ENCODE peak calls at places on chromosomes 3 and 15, in five cellular contexts. M is fibroblast of lung, J is esophagus squamous epithelium, L is right cardiac atrium, B is astrocyte. E is an unnamed sample. For H3K4me1, the result is how much of the 10 kb centered on the place peaks cover.

GRCh38 chr3:105322570-105323273 is 44.0 kb upstream of the ALCAM start:
- DNase-seq in L (no peak), J (no peak), B (peak), M (no peak), E (no peak)

GRCh38 chr15:47991376-47991775 is 129.4 kb upstream of the SLC24A5 start:
- DNase-seq in M (peak), J (no peak), L (no peak), B (peak), E (no peak)

GRCh38 chr15:69881310-69881660 is 216.4 kb downstream of the TLE3 start:
- DNase-seq in L (no peak), J (no peak), M (no peak), B (no peak), E (no peak)

GRCh38 chr3:17175187-17175839 is 290.6 kb downstream of the PLCL2 start:
- DNase-seq in J (no peak), M (peak), B (peak), L (no peak), E (no peak)

GRCh38 chr15:48358229-48358641 is 27.0 kb downstream of the DUT start:
- DNase-seq in J (no peak), M (peak), L (no peak), B (peak), E (no peak)

GRCh38 chr3:69510481-69511031 is 124.7 kb upstream of the FRMD4B start:
- DNase-seq in M (peak), J (no peak), B (no peak), L (no peak), E (no peak)

GRCh38 chr3:106004137-106004600 is 135.4 kb upstream of the CBLB start:
- DNase-seq in L (no peak), J (no peak), M (peak), B (peak), E (no peak)

GRCh38 chr3:100419406-100419805 is 18.1 kb downstream of the LNP1 start:
- DNase-seq in M (no peak), J (no peak), B (no peak), L (no peak), E (no peak)

GRCh38 chr3:100160516-100160915 is 46.2 kb upstream of the FILIP1L start:
- DNase-seq in M (no peak), L (no peak), B (peak), J (no peak), E (no peak)

GRCh38 chr3:28973621-28974020 is 307.2 kb upstream of the RBMS3 start:
- DNase-seq in B (peak), J (no peak), L (no peak), M (peak), E (no peak)

GRCh38 chr3:51929420-51930003 is 12.2 kb downstream of the RRP9 start:
- DNase-seq in B (no peak), L (no peak), J (no peak), M (no peak), E (no peak)

GRCh38 chr3:14222457-14222856 is 43.8 kb downstream of the LSM3 start:
- DNase-seq in M (peak), J (no peak), L (no peak), B (no peak), E (no peak)

GRCh38 chr3:136891934-136892855 is 30.2 kb downstream of the NCK1 start:
- DNase-seq in L (no peak), B (no peak), J (no peak), M (no peak), E (no peak)

GRCh38 chr3:56302417-56302816 is 165.8 kb downstream of the ERC2 start:
- DNase-seq in L (no peak), M (no peak), B (no peak), J (no peak), E (no peak)

GRCh38 chr3:67018105-67018788 is 20.1 kb downstream of the KBTBD8 start:
- DNase-seq in J (no peak), B (no peak), L (peak), M (peak), E (no peak)

GRCh38 chr3:3309836-3310235 is 130.3 kb upstream of the CRBN start:
- DNase-seq in J (no peak), L (no peak), B (no peak), M (no peak), E (no peak)

GRCh38 chr3:31765856-31766255 is 215.2 kb downstream of the OSBPL10 start:
- DNase-seq in L (no peak), J (no peak), B (no peak), M (no peak), E (no peak)

GRCh38 chr3:24640330-24640877 is 145.8 kb upstream of the THRB start:
- DNase-seq in L (no peak), B (peak), M (peak), J (no peak), E (no peak)

GRCh38 chr15:68389936-68390790 is 41.8 kb downstream of the ITGA11 start:
- DNase-seq in B (peak), L (no peak), M (peak), J (no peak), E (no peak)

GRCh38 chr3:127365383-127365782 is 77.5 kb upstream of the PRR20G start:
- DNase-seq in J (no peak), B (no peak), M (no peak), L (no peak), E (no peak)

GRCh38 chr3:23175361-23176073 is 27.6 kb upstream of the UBE2E2 start:
- DNase-seq in M (no peak), L (no peak), J (no peak), B (peak), E (no peak)

GRCh38 chr3:16608816-16609215 is 3.6 kb upstream of the DAZL start:
- DNase-seq in J (no peak), L (no peak), M (no peak), B (no peak), E (no peak)

DNA sequence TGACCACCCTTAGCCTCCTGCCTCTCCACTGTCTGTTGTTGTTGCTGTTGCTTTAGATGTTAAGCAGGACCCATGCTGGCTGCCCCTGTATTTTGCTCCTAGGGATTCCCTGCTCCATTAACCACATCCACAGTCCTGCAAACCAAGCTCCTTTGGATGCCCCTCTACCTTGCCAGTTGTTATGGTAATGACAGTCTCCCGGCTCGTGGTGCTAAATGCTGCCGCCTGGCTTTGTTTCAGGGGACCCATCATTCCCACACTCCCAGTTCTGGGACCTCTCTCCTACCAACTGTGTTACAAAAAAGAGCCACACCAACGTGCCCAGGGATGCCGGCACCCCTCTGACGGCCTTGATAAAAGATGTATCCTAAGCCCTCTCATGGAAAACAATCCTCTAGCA is 15.5 kb upstream of the MCCC1 start:
- DNase-seq in L (no peak), J (no peak), M (no peak), B (no peak), E (no peak)
- H3K4me1 ChIP-seq in L (under half), J (under half), M (under half), B (under half), E (under half)

DNA sequence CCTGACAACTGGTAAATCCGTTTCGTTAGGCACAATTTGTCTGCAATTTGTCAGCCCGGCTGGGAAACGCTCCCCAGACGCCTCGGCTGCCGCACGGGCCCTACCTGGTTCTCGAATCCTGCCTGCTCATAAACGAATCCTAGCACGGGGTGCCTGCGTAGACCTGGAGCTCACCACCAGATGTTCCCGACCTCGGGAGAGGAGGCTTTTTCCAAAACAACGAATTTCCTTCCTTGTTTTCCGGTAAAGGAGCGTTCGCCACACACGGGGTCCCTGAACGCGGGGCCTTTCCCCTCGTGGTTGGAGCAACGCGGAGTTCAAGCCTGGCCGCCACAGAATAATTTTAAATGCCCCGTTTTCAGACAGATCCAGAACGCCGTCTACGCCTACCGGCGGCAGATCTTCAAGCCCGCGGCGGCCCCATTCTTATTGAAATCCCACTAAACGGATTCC is 1.1 kb downstream of the GATA2 start:
- DNase-seq in B (no peak), M (peak), J (no peak), L (no peak), E (no peak)
- H3K4me1 ChIP-seq in B (under half), M (under half), J (under half), L (under half), E (under half)

DNA sequence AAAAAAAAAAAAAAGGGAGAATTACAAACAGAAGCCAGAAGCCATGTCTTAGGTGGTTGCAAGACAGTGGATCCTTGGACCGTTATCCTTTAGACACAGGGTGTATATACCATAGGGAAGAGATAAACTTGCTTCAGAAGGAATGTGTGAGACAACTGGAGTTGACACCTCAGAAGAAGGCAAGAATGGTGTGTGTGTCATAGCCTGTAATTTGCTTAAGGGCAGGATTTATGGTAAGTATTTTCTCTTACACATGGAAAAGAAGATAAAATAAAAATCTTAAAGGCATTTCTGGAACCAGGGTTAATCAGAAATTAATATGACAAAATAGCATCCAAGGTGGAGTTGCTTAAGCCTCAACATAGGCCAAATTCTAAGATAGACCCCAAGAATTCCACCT is 19.3 kb upstream of the DNAJC19 start:
- DNase-seq in J (no peak), M (no peak), B (no peak), L (no peak), E (no peak)
- H3K4me1 ChIP-seq in J (under half), M (under half), B (under half), L (under half), E (under half)

GRCh38 chr15:98164986-98165385 is 204.5 kb downstream of the ARRDC4 start:
- DNase-seq in J (no peak), B (no peak), L (no peak), M (no peak), E (no peak)
- H3K4me1 ChIP-seq in J (under half), B (under half), L (under half), M (under half), E (under half)

GRCh38 chr3:13020159-13020558 is 53.1 kb downstream of the IQSEC1 start:
- DNase-seq in L (no peak), J (no peak), B (no peak), M (no peak), E (no peak)
- H3K4me1 ChIP-seq in L (under half), J (under half), B (half or more), M (under half), E (under half)

DNA sequence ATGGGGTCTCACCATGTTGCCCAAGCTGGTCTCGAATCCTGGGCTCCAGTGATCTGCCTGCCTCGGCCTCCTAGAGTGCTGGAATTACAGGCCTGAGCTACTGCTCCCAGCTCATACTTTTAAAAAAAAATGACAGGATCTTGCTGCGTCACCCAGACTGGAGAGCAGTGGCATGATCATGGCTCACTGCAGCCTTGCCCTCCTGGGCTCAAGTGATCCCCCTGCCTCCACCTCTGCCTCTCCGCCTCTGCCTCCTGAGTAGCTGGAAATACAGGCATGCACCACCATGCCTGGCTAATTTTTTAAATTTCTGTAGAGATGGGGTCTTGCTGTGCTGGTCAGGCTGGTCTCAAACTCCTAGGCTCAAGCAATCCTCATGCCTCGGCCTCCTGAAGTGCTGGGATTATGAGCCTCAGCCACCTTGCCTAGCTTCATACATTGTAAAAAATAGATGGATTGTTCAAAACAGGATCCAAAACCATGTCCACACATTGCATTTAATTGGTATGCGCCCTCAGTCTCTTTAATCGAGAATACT is 8.9 kb downstream of the PHLDB2 start:
- DNase-seq in B (no peak), J (no peak), L (no peak), M (no peak), E (no peak)
- H3K4me1 ChIP-seq in B (under half), J (under half), L (under half), M (under half), E (under half)

GRCh38 chr3:113285226-113285625 is 73.9 kb downstream of the BOC start:
- DNase-seq in J (no peak), M (no peak), B (no peak), L (no peak), E (no peak)

GRCh38 chr3:113287111-113287817 is 75.9 kb downstream of the BOC start:
- DNase-seq in L (no peak), J (no peak), M (peak), B (peak), E (no peak)

GRCh38 chr3:113287818-113288648 is 76.7 kb downstream of the BOC start:
- DNase-seq in M (peak), L (no peak), J (no peak), B (peak), E (no peak)

GRCh38 chr3:113285741-113286140 is 74.4 kb downstream of the BOC start:
- DNase-seq in M (no peak), J (no peak), L (no peak), B (peak), E (no peak)

DNA sequence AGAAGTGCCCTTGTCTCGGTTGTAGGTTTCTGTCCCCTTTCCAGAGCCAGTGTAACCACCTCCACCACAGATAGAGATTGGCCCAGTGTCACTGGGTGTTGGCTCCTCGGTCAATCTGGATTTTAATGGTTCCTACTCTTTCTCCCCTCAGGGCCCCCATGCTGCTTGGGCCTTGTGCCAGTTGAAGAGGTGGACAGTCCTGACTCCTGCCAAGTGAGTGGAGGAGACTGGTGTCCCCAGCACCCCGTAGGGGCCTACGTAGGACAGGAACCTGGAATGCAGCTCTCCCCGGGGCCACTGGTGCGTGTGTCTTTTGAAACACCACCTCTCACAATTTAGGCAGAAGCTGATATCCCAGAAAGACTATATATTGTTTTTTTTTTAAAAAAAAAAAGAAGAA is 75.2 kb downstream of the BOC start:
- DNase-seq in J (no peak), M (no peak), L (no peak), B (no peak), E (no peak)
- H3K4me1 ChIP-seq in J (under half), M (under half), L (under half), B (under half), E (under half)

E was measured in gastrocnemius medialis.